ENCODE peak calls at places on chromosomes 4 and X, in ten cellular contexts. One of them, this sample, is unnamed.
A peak's percentile ranks its signal among the peaks of the same experiment; 100 is the strongest.

GRCh38 chr4:113169368-113169767 is 119.9 kb downstream of the ANK2 start:
- DNase-seq in OCI-LY7: no peak
- DNase-seq in colonic mucosa: no peak
- DNase-seq in glutamatergic neuron: no peak
- DNase-seq in psoas muscle: no peak
- DNase-seq in coronary artery: no peak
- DNase-seq in AG04450: no peak
- DNase-seq in SK-N-SH: no peak
- DNase-seq in WTC11: peak; percentile 28
- DNase-seq in fibroblast of the aortic adventitia: no peak
- DNase-seq in this sample: no peak

GRCh38 chrX:96684339-96685204 is at the start of gene DIAPH2:
- DNase-seq in OCI-LY7: peak; percentile 87
- DNase-seq in colonic mucosa: peak; percentile 86
- DNase-seq in glutamatergic neuron: peak; percentile 72
- DNase-seq in psoas muscle: peak; percentile 76
- DNase-seq in coronary artery: peak; percentile 84
- DNase-seq in AG04450: peak; percentile 33
- DNase-seq in SK-N-SH: peak; percentile 69
- DNase-seq in WTC11: peak; percentile 71
- DNase-seq in fibroblast of the aortic adventitia: peak; percentile 77
- DNase-seq in this sample: peak; percentile 68

GRCh38 chr4:10734697-10735096 is 50.1 kb upstream of the CLNK start:
- DNase-seq in OCI-LY7: no peak
- DNase-seq in colonic mucosa: no peak
- DNase-seq in glutamatergic neuron: no peak
- DNase-seq in psoas muscle: no peak
- DNase-seq in coronary artery: no peak
- DNase-seq in AG04450: no peak
- DNase-seq in SK-N-SH: no peak
- DNase-seq in WTC11: no peak
- DNase-seq in fibroblast of the aortic adventitia: no peak
- DNase-seq in this sample: no peak

GRCh38 chr4:87304659-87305277 is 17.9 kb downstream of the HSD17B13 start:
- DNase-seq in OCI-LY7: no peak
- DNase-seq in colonic mucosa: no peak
- DNase-seq in glutamatergic neuron: no peak
- DNase-seq in psoas muscle: no peak
- DNase-seq in coronary artery: no peak
- DNase-seq in AG04450: peak; percentile 4
- DNase-seq in SK-N-SH: no peak
- DNase-seq in WTC11: no peak
- DNase-seq in fibroblast of the aortic adventitia: peak; percentile 52
- DNase-seq in this sample: no peak

GRCh38 chr4:72112514-72113156 is 80.8 kb downstream of the NPFFR2 start:
- DNase-seq in OCI-LY7: no peak
- DNase-seq in colonic mucosa: no peak
- DNase-seq in glutamatergic neuron: no peak
- DNase-seq in psoas muscle: no peak
- DNase-seq in coronary artery: no peak
- DNase-seq in AG04450: peak; percentile 18
- DNase-seq in SK-N-SH: no peak
- DNase-seq in WTC11: no peak
- DNase-seq in fibroblast of the aortic adventitia: peak; percentile 17
- DNase-seq in this sample: no peak

GRCh38 chr4:24657768-24658617 is 73.6 kb upstream of the DHX15 start:
- DNase-seq in OCI-LY7: peak; percentile 65
- DNase-seq in colonic mucosa: peak; percentile 87
- DNase-seq in glutamatergic neuron: no peak
- DNase-seq in psoas muscle: no peak
- DNase-seq in coronary artery: no peak
- DNase-seq in AG04450: no peak
- DNase-seq in SK-N-SH: no peak
- DNase-seq in WTC11: no peak
- DNase-seq in fibroblast of the aortic adventitia: peak; percentile 84
- DNase-seq in this sample: peak; percentile 50

GRCh38 chr4:23889814-23890269 is at the start of gene PPARGC1A:
- DNase-seq in OCI-LY7: no peak
- DNase-seq in colonic mucosa: peak; percentile 87
- DNase-seq in glutamatergic neuron: no peak
- DNase-seq in psoas muscle: peak; percentile 51
- DNase-seq in coronary artery: peak; percentile 80
- DNase-seq in AG04450: no peak
- DNase-seq in SK-N-SH: peak; percentile 11
- DNase-seq in WTC11: no peak
- DNase-seq in fibroblast of the aortic adventitia: no peak
- DNase-seq in this sample: peak; percentile 87

GRCh38 chrX:154918060-154918483 is 31.9 kb downstream of the F8A1 start:
- DNase-seq in OCI-LY7: peak; percentile 42
- DNase-seq in colonic mucosa: peak; percentile 48
- DNase-seq in glutamatergic neuron: peak; percentile 19
- DNase-seq in psoas muscle: peak; percentile 19
- DNase-seq in coronary artery: no peak
- DNase-seq in AG04450: peak; percentile 71
- DNase-seq in SK-N-SH: peak; percentile 65
- DNase-seq in WTC11: peak; percentile 39
- DNase-seq in fibroblast of the aortic adventitia: peak; percentile 87
- DNase-seq in this sample: no peak

GRCh38 chr4:37434469-37434868 is 189.9 kb downstream of the NWD2 start:
- DNase-seq in OCI-LY7: no peak
- DNase-seq in colonic mucosa: no peak
- DNase-seq in glutamatergic neuron: no peak
- DNase-seq in psoas muscle: no peak
- DNase-seq in coronary artery: no peak
- DNase-seq in AG04450: no peak
- DNase-seq in SK-N-SH: no peak
- DNase-seq in WTC11: no peak
- DNase-seq in fibroblast of the aortic adventitia: peak; percentile 15
- DNase-seq in this sample: no peak

GRCh38 chr4:568351-568652 is 7.8 kb downstream of the TMEM271 start:
- DNase-seq in OCI-LY7: no peak
- DNase-seq in colonic mucosa: no peak
- DNase-seq in glutamatergic neuron: no peak
- DNase-seq in psoas muscle: no peak
- DNase-seq in coronary artery: no peak
- DNase-seq in AG04450: no peak
- DNase-seq in SK-N-SH: no peak
- DNase-seq in WTC11: no peak
- DNase-seq in fibroblast of the aortic adventitia: no peak
- DNase-seq in this sample: no peak

GRCh38 chrX:27555514-27555913 is 34.6 kb upstream of the DCAF8L2 start:
- DNase-seq in OCI-LY7: peak; percentile 0
- DNase-seq in colonic mucosa: no peak
- DNase-seq in glutamatergic neuron: no peak
- DNase-seq in psoas muscle: no peak
- DNase-seq in coronary artery: no peak
- DNase-seq in AG04450: no peak
- DNase-seq in SK-N-SH: peak; percentile 11
- DNase-seq in WTC11: no peak
- DNase-seq in fibroblast of the aortic adventitia: peak; percentile 41
- DNase-seq in this sample: no peak

GRCh38 chr4:2408401-2408958 is 10.0 kb downstream of the ZFYVE28 start:
- DNase-seq in OCI-LY7: peak; percentile 47
- DNase-seq in colonic mucosa: peak; percentile 63
- DNase-seq in glutamatergic neuron: no peak
- DNase-seq in psoas muscle: no peak
- DNase-seq in coronary artery: no peak
- DNase-seq in AG04450: no peak
- DNase-seq in SK-N-SH: no peak
- DNase-seq in WTC11: peak; percentile 70
- DNase-seq in fibroblast of the aortic adventitia: no peak
- DNase-seq in this sample: no peak

GRCh38 chr4:151324449-151325319 is 721 bp downstream of the SH3D19 start:
- DNase-seq in OCI-LY7: no peak
- DNase-seq in colonic mucosa: peak; percentile 82
- DNase-seq in glutamatergic neuron: peak; percentile 32
- DNase-seq in psoas muscle: peak; percentile 67
- DNase-seq in coronary artery: peak; percentile 79
- DNase-seq in AG04450: no peak
- DNase-seq in SK-N-SH: peak; percentile 64
- DNase-seq in WTC11: peak; percentile 55
- DNase-seq in fibroblast of the aortic adventitia: peak; percentile 38
- DNase-seq in this sample: no peak

GRCh38 chr4:336893-337142 is 796 bp upstream of the ZNF141 start:
- DNase-seq in OCI-LY7: no peak
- DNase-seq in colonic mucosa: no peak
- DNase-seq in glutamatergic neuron: no peak
- DNase-seq in psoas muscle: peak; percentile 47
- DNase-seq in coronary artery: no peak
- DNase-seq in AG04450: no peak
- DNase-seq in SK-N-SH: no peak
- DNase-seq in WTC11: no peak
- DNase-seq in fibroblast of the aortic adventitia: no peak
- DNase-seq in this sample: peak; percentile 31

GRCh38 chr4:128385683-128386304 is 98.2 kb upstream of the PGRMC2 start:
- DNase-seq in OCI-LY7: no peak
- DNase-seq in colonic mucosa: no peak
- DNase-seq in glutamatergic neuron: no peak
- DNase-seq in psoas muscle: no peak
- DNase-seq in coronary artery: no peak
- DNase-seq in AG04450: no peak
- DNase-seq in SK-N-SH: no peak
- DNase-seq in WTC11: no peak
- DNase-seq in fibroblast of the aortic adventitia: peak; percentile 59
- DNase-seq in this sample: peak; percentile 37
- TF ChIP-seq CTCF in OCI-LY7: no peak
- TF ChIP-seq CTCF in colonic mucosa: no peak
- TF ChIP-seq CTCF in glutamatergic neuron: no peak
- TF ChIP-seq CTCF in psoas muscle: peak; percentile 8
- TF ChIP-seq CTCF in coronary artery: no peak
- TF ChIP-seq CTCF in AG04450: peak; percentile 33
- TF ChIP-seq CTCF in SK-N-SH: peak; percentile 49
- TF ChIP-seq CTCF in WTC11: no peak
- TF ChIP-seq CTCF in fibroblast of the aortic adventitia: no peak
- TF ChIP-seq CTCF in this sample: no peak

GRCh38 chr4:79232555-79232954 is 93.3 kb downstream of the NAA11 start:
- DNase-seq in OCI-LY7: no peak
- DNase-seq in colonic mucosa: no peak
- DNase-seq in glutamatergic neuron: no peak
- DNase-seq in psoas muscle: no peak
- DNase-seq in coronary artery: no peak
- DNase-seq in AG04450: no peak
- DNase-seq in SK-N-SH: no peak
- DNase-seq in WTC11: no peak
- DNase-seq in fibroblast of the aortic adventitia: no peak
- DNase-seq in this sample: no peak

GRCh38 chr4:79237836-79238235 is 88.0 kb downstream of the NAA11 start:
- DNase-seq in OCI-LY7: no peak
- DNase-seq in colonic mucosa: no peak
- DNase-seq in glutamatergic neuron: no peak
- DNase-seq in psoas muscle: no peak
- DNase-seq in coronary artery: no peak
- DNase-seq in AG04450: no peak
- DNase-seq in SK-N-SH: no peak
- DNase-seq in WTC11: no peak
- DNase-seq in fibroblast of the aortic adventitia: no peak
- DNase-seq in this sample: no peak

GRCh38 chr4:79227896-79228295 is 98.0 kb downstream of the NAA11 start:
- DNase-seq in OCI-LY7: no peak
- DNase-seq in colonic mucosa: no peak
- DNase-seq in glutamatergic neuron: no peak
- DNase-seq in psoas muscle: no peak
- DNase-seq in coronary artery: no peak
- DNase-seq in AG04450: no peak
- DNase-seq in SK-N-SH: no peak
- DNase-seq in WTC11: no peak
- DNase-seq in fibroblast of the aortic adventitia: no peak
- DNase-seq in this sample: no peak

GRCh38 chr4:79235074-79235473 is 90.8 kb downstream of the NAA11 start:
- DNase-seq in OCI-LY7: no peak
- DNase-seq in colonic mucosa: no peak
- DNase-seq in glutamatergic neuron: no peak
- DNase-seq in psoas muscle: no peak
- DNase-seq in coronary artery: no peak
- DNase-seq in AG04450: no peak
- DNase-seq in SK-N-SH: no peak
- DNase-seq in WTC11: no peak
- DNase-seq in fibroblast of the aortic adventitia: no peak
- DNase-seq in this sample: no peak

GRCh38 chr4:79233820-79234219 is 92.0 kb downstream of the NAA11 start:
- DNase-seq in OCI-LY7: no peak
- DNase-seq in colonic mucosa: no peak
- DNase-seq in glutamatergic neuron: no peak
- DNase-seq in psoas muscle: no peak
- DNase-seq in coronary artery: no peak
- DNase-seq in AG04450: no peak
- DNase-seq in SK-N-SH: no peak
- DNase-seq in WTC11: no peak
- DNase-seq in fibroblast of the aortic adventitia: no peak
- DNase-seq in this sample: no peak
- TF ChIP-seq CTCF in OCI-LY7: no peak
- TF ChIP-seq CTCF in colonic mucosa: no peak
- TF ChIP-seq CTCF in glutamatergic neuron: no peak
- TF ChIP-seq CTCF in psoas muscle: no peak
- TF ChIP-seq CTCF in coronary artery: no peak
- TF ChIP-seq CTCF in AG04450: no peak
- TF ChIP-seq CTCF in SK-N-SH: no peak
- TF ChIP-seq CTCF in WTC11: no peak
- TF ChIP-seq CTCF in fibroblast of the aortic adventitia: no peak
- TF ChIP-seq CTCF in this sample: no peak

GRCh38 chr4:42513748-42514490 is 116.6 kb downstream of the SHISA3 start:
- DNase-seq in OCI-LY7: no peak
- DNase-seq in colonic mucosa: no peak
- DNase-seq in glutamatergic neuron: no peak
- DNase-seq in psoas muscle: no peak
- DNase-seq in coronary artery: no peak
- DNase-seq in AG04450: no peak
- DNase-seq in SK-N-SH: no peak
- DNase-seq in WTC11: no peak
- DNase-seq in fibroblast of the aortic adventitia: peak; percentile 6
- DNase-seq in this sample: no peak

GRCh38 chr4:42512226-42512625 is 114.9 kb downstream of the SHISA3 start:
- DNase-seq in OCI-LY7: no peak
- DNase-seq in colonic mucosa: no peak
- DNase-seq in glutamatergic neuron: no peak
- DNase-seq in psoas muscle: no peak
- DNase-seq in coronary artery: no peak
- DNase-seq in AG04450: no peak
- DNase-seq in SK-N-SH: no peak
- DNase-seq in WTC11: peak; percentile 15
- DNase-seq in fibroblast of the aortic adventitia: no peak
- DNase-seq in this sample: no peak

GRCh38 chr4:42519803-42520417 is 122.6 kb downstream of the SHISA3 start:
- DNase-seq in OCI-LY7: peak; percentile 68
- DNase-seq in colonic mucosa: peak; percentile 54
- DNase-seq in glutamatergic neuron: no peak
- DNase-seq in psoas muscle: no peak
- DNase-seq in coronary artery: no peak
- DNase-seq in AG04450: peak; percentile 7
- DNase-seq in SK-N-SH: peak; percentile 25
- DNase-seq in WTC11: peak; percentile 36
- DNase-seq in fibroblast of the aortic adventitia: peak; percentile 78
- DNase-seq in this sample: no peak

GRCh38 chr4:42515156-42515884 is 118.0 kb downstream of the SHISA3 start:
- DNase-seq in OCI-LY7: no peak
- DNase-seq in colonic mucosa: no peak
- DNase-seq in glutamatergic neuron: no peak
- DNase-seq in psoas muscle: no peak
- DNase-seq in coronary artery: no peak
- DNase-seq in AG04450: no peak
- DNase-seq in SK-N-SH: no peak
- DNase-seq in WTC11: no peak
- DNase-seq in fibroblast of the aortic adventitia: peak; percentile 78
- DNase-seq in this sample: no peak
- TF ChIP-seq CTCF in OCI-LY7: no peak
- TF ChIP-seq CTCF in colonic mucosa: no peak
- TF ChIP-seq CTCF in glutamatergic neuron: no peak
- TF ChIP-seq CTCF in psoas muscle: no peak
- TF ChIP-seq CTCF in coronary artery: no peak
- TF ChIP-seq CTCF in AG04450: no peak
- TF ChIP-seq CTCF in SK-N-SH: no peak
- TF ChIP-seq CTCF in WTC11: no peak
- TF ChIP-seq CTCF in fibroblast of the aortic adventitia: no peak
- TF ChIP-seq CTCF in this sample: no peak

GRCh38 chrX:16743604-16744325 is 24.4 kb downstream of the SYAP1 start:
- DNase-seq in OCI-LY7: no peak
- DNase-seq in colonic mucosa: no peak
- DNase-seq in glutamatergic neuron: no peak
- DNase-seq in psoas muscle: no peak
- DNase-seq in coronary artery: no peak
- DNase-seq in AG04450: peak; percentile 49
- DNase-seq in SK-N-SH: no peak
- DNase-seq in WTC11: no peak
- DNase-seq in fibroblast of the aortic adventitia: peak; percentile 72
- DNase-seq in this sample: no peak
- TF ChIP-seq CTCF in OCI-LY7: no peak
- TF ChIP-seq CTCF in colonic mucosa: no peak
- TF ChIP-seq CTCF in glutamatergic neuron: no peak
- TF ChIP-seq CTCF in psoas muscle: no peak
- TF ChIP-seq CTCF in coronary artery: no peak
- TF ChIP-seq CTCF in AG04450: peak; percentile 49
- TF ChIP-seq CTCF in SK-N-SH: peak; percentile 49
- TF ChIP-seq CTCF in WTC11: no peak
- TF ChIP-seq CTCF in fibroblast of the aortic adventitia: peak; percentile 46
- TF ChIP-seq CTCF in this sample: no peak